ENCODE peak calls at places on chromosomes 3 and 15, in nine cellular contexts. J, S, R, C, F, A, N, O and W are unnamed samples.
A peak's percentile ranks its signal among the peaks of the same experiment; 100 is the strongest.

GRCh38 chr3:33131328-33132018 is 17.7 kb downstream of the CRTAP start:
- DNase-seq in J (peak; percentile 72), S (peak; percentile 85), R (peak; percentile 78), C (no peak), F (no peak), A (no peak), N (peak; percentile 10), O (peak; percentile 38), W (no peak)

GRCh38 chr3:134362221-134362620 is 12.0 kb downstream of the AMOTL2 start:
- DNase-seq in J (no peak), S (no peak), R (no peak), C (peak; percentile 12), F (no peak), A (no peak), N (no peak), O (no peak), W (peak; percentile 28)

GRCh38 chr3:84601303-84601702 is 357.5 kb upstream of the CADM2 start:
- DNase-seq in J (no peak), S (no peak), R (no peak), C (no peak), F (no peak), A (no peak), N (no peak), O (peak; percentile 84), W (no peak)

GRCh38 chr3:50173685-50174516 is 17.5 kb upstream of the GNAT1 start:
- DNase-seq in J (no peak), S (no peak), R (no peak), C (no peak), F (no peak), A (no peak), N (no peak), O (peak; percentile 40), W (no peak)

GRCh38 chr3:30538787-30539186 is 67.6 kb upstream of the TGFBR2 start:
- DNase-seq in J (no peak), S (peak; percentile 76), R (peak; percentile 66), C (no peak), F (no peak), A (no peak), N (no peak), O (no peak), W (no peak)

GRCh38 chr3:127702151-127702578 is 29.4 kb downstream of the ABTB1 start:
- DNase-seq in J (no peak), S (peak; percentile 76), R (peak; percentile 69), C (peak; percentile 42), F (no peak), A (no peak), N (no peak), O (no peak), W (peak; percentile 83)

GRCh38 chr3:55172913-55173312 is 245.1 kb upstream of the LRTM1 start:
- DNase-seq in J (no peak), S (no peak), R (no peak), C (no peak), F (no peak), A (no peak), N (no peak), O (no peak), W (no peak)

GRCh38 chr15:31353931-31354330 is 27.3 kb downstream of the KLF13 start:
- DNase-seq in J (no peak), S (peak; percentile 38), R (peak; percentile 51), C (peak; percentile 45), F (no peak), A (no peak), N (no peak), O (peak; percentile 42), W (no peak)

GRCh38 chr3:15519096-15519495 is 2.4 kb downstream of the COLQ start:
- DNase-seq in J (no peak), S (no peak), R (no peak), C (no peak), F (no peak), A (no peak), N (no peak), O (no peak), W (no peak)

GRCh38 chr3:111521881-111522280 is 20.1 kb upstream of the CD96 start:
- DNase-seq in J (no peak), S (peak; percentile 36), R (peak; percentile 75), C (no peak), F (no peak), A (no peak), N (no peak), O (no peak), W (no peak)

GRCh38 chr15:65092911-65093792 is 16.6 kb downstream of the KBTBD13 start:
- DNase-seq in J (no peak), S (no peak), R (no peak), C (no peak), F (no peak), A (no peak), N (no peak), O (no peak), W (peak; percentile 85)

GRCh38 chr15:72278737-72279136 is 6.4 kb upstream of the PARP6 start:
- DNase-seq in J (no peak), S (no peak), R (no peak), C (no peak), F (no peak), A (no peak), N (no peak), O (no peak), W (no peak)

GRCh38 chr3:59106085-59106629 is 56.3 kb upstream of the CFAP20DC start:
- DNase-seq in J (no peak), S (no peak), R (no peak), C (no peak), F (no peak), A (no peak), N (no peak), O (no peak), W (no peak)

GRCh38 chr3:193869221-193870201 is 266.4 kb upstream of the HES1 start:
- DNase-seq in J (peak; percentile 60), S (peak; percentile 72), R (peak; percentile 88), C (no peak), F (no peak), A (no peak), N (no peak), O (peak; percentile 49), W (no peak)

GRCh38 chr15:101088311-101088710 is 163.5 kb downstream of the CHSY1 start:
- DNase-seq in J (no peak), S (no peak), R (no peak), C (no peak), F (no peak), A (no peak), N (no peak), O (no peak), W (no peak)

GRCh38 chr3:62100233-62100989 is 272.9 kb downstream of the FEZF2 start:
- DNase-seq in J (no peak), S (peak; percentile 28), R (no peak), C (no peak), F (no peak), A (no peak), N (no peak), O (peak; percentile 6), W (no peak)

GRCh38 chr3:194582196-194582905 is 50.9 kb downstream of the TMEM44 start:
- DNase-seq in J (no peak), S (no peak), R (no peak), C (no peak), F (no peak), A (no peak), N (no peak), O (no peak), W (no peak)

GRCh38 chr15:71649894-71650293 is 160.5 kb upstream of the NR2E3 start:
- DNase-seq in J (no peak), S (no peak), R (no peak), C (no peak), F (no peak), A (no peak), N (no peak), O (no peak), W (no peak)

GRCh38 chr3:35484939-35485605 is 154.3 kb upstream of the ARPP21 start:
- DNase-seq in J (no peak), S (no peak), R (no peak), C (no peak), F (no peak), A (no peak), N (no peak), O (no peak), W (no peak)

GRCh38 chr3:106245400-106245799 is 376.6 kb upstream of the CBLB start:
- DNase-seq in J (no peak), S (no peak), R (no peak), C (no peak), F (no peak), A (no peak), N (no peak), O (no peak), W (no peak)

GRCh38 chr3:27085849-27086248 is 283.3 kb downstream of the NEK10 start:
- DNase-seq in J (no peak), S (no peak), R (no peak), C (no peak), F (no peak), A (no peak), N (no peak), O (no peak), W (no peak)

GRCh38 chr3:125079675-125080045 is 23.9 kb upstream of the HEG1 start:
- DNase-seq in J (no peak), S (no peak), R (no peak), C (no peak), F (no peak), A (no peak), N (no peak), O (no peak), W (no peak)

GRCh38 chr3:144687862-144688261 is 716.2 kb downstream of the DIPK2A start:
- DNase-seq in J (no peak), S (peak; percentile 5), R (no peak), C (no peak), F (no peak), A (no peak), N (no peak), O (no peak), W (no peak)

GRCh38 chr15:58568157-58568571 is 136.4 kb downstream of the LIPC start:
- DNase-seq in J (no peak), S (no peak), R (no peak), C (no peak), F (no peak), A (peak; percentile 50), N (no peak), O (peak; percentile 66), W (no peak)

GRCh38 chr3:131363275-131363674 is 18.3 kb upstream of the NUDT16 start:
- DNase-seq in J (no peak), S (no peak), R (no peak), C (no peak), F (no peak), A (no peak), N (no peak), O (no peak), W (no peak)

GRCh38 chr15:91496754-91497691 is 356.5 kb upstream of the SLCO3A1 start:
- DNase-seq in J (no peak), S (no peak), R (no peak), C (peak; percentile 53), F (no peak), A (no peak), N (no peak), O (no peak), W (no peak)

GRCh38 chr3:7950890-7951289 is 550.7 kb upstream of the LMCD1 start:
- DNase-seq in J (no peak), S (no peak), R (no peak), C (no peak), F (no peak), A (no peak), N (no peak), O (no peak), W (no peak)

GRCh38 chr3:71454513-71455423 is 128.8 kb downstream of the FOXP1 start:
- DNase-seq in J (no peak), S (no peak), R (no peak), C (no peak), F (no peak), A (no peak), N (no peak), O (no peak), W (no peak)

GRCh38 chr3:126510323-126510910 is 7.2 kb downstream of the UROC1 start:
- DNase-seq in J (no peak), S (no peak), R (no peak), C (peak; percentile 37), F (no peak), A (no peak), N (no peak), O (no peak), W (no peak)

GRCh38 chr3:183252973-183253363 is at the start of gene B3GNT5:
- DNase-seq in J (no peak), S (no peak), R (no peak), C (peak; percentile 90), F (no peak), A (no peak), N (no peak), O (no peak), W (no peak)